ENCODE peak calls at places on chromosomes 11 and 22, in six cellular contexts. R, B, X, T, M and W are unnamed samples.

GRCh38 chr11:78646564-78647185 is 72.0 kb upstream of the NARS2 start:
- DNase-seq in T (peak; percentile 61), B (peak; percentile 64), R (peak; percentile 41), M (peak; percentile 69), X (peak; percentile 26), W (no peak)

GRCh38 chr11:65291613-65292012 is 23.1 kb upstream of the CDC42EP2 start:
- DNase-seq in X (no peak), R (no peak), M (no peak), B (peak; percentile 84), T (no peak), W (no peak)

GRCh38 chr22:42757475-42757874 is 36.8 kb upstream of the A4GALT start:
- DNase-seq in R (no peak), T (no peak), B (peak; percentile 45), M (no peak), X (no peak), W (no peak)

GRCh38 chr11:27305751-27306150 is 57.3 kb downstream of the CCDC34 start:
- DNase-seq in B (no peak), R (no peak), X (no peak), M (no peak), T (no peak), W (no peak)

GRCh38 chr22:33020721-33021120 is 37.5 kb downstream of the SYN3 start:
- DNase-seq in M (no peak), X (no peak), T (no peak), R (no peak), B (no peak), W (no peak)

GRCh38 chr22:36419177-36419911 is 31.6 kb upstream of the MYH9 start:
- DNase-seq in X (peak; percentile 38), M (peak; percentile 54), B (peak; percentile 93), T (peak; percentile 74), R (no peak), W (no peak)

GRCh38 chr22:21823740-21824438 is 43.6 kb downstream of the MAPK1 start:
- DNase-seq in T (no peak), M (no peak), R (no peak), X (no peak), B (peak; percentile 35), W (no peak)

GRCh38 chr22:49975543-49976389 is 15.2 kb downstream of the PIM3 start:
- DNase-seq in T (peak; percentile 41), X (no peak), R (peak; percentile 75), M (no peak), B (no peak), W (no peak)

GRCh38 chr11:5250777-5251176 is 1.1 kb upstream of the HBG1 start:
- DNase-seq in M (no peak), R (no peak), B (no peak), T (no peak), X (no peak), W (no peak)

GRCh38 chr22:29129644-29130201 is 56.9 kb downstream of the KREMEN1 start:
- DNase-seq in X (no peak), T (no peak), R (no peak), B (no peak), M (peak; percentile 58), W (no peak)

GRCh38 chr11:102346456-102346747 is 612 bp upstream of the BIRC2 start:
- DNase-seq in M (no peak), T (no peak), X (no peak), R (no peak), B (peak; percentile 55), W (no peak)

GRCh38 chr11:7872913-7873312 is 58.2 kb downstream of the OR10A6 start:
- DNase-seq in R (no peak), X (no peak), B (no peak), T (no peak), M (no peak), W (no peak)

GRCh38 chr11:118633979-118634378 is 26.6 kb downstream of the PHLDB1 start:
- DNase-seq in X (no peak), M (no peak), R (no peak), B (no peak), T (no peak), W (no peak)

GRCh38 chr11:118634435-118635236 is 27.2 kb downstream of the PHLDB1 start:
- DNase-seq in B (peak; percentile 78), T (no peak), M (peak; percentile 90), X (peak; percentile 69), R (peak; percentile 88), W (no peak)

GRCh38 chr11:118636569-118637290 is 29.3 kb downstream of the PHLDB1 start:
- DNase-seq in B (no peak), X (no peak), M (no peak), T (no peak), R (no peak), W (no peak)

GRCh38 chr11:118635642-118636041 is 28.2 kb downstream of the PHLDB1 start:
- DNase-seq in X (no peak), M (no peak), T (no peak), R (no peak), B (no peak), W (no peak)

GRCh38 chr11:118635237-118635591 is 27.8 kb downstream of the PHLDB1 start:
- DNase-seq in M (peak; percentile 39), T (no peak), X (no peak), R (no peak), B (no peak), W (no peak)
- H3K4me3 ChIP-seq in M (peak overlapping the region; percentile 2), T (no peak overlapping the region), X (no peak overlapping the region), R (peak overlapping the region; percentile 61), B (no peak overlapping the region), W (no peak overlapping the region)

GRCh38 chr11:46493786-46494185 is 100.0 kb downstream of the AMBRA1 start:
- DNase-seq in B (no peak), X (no peak), M (no peak), R (no peak), T (no peak), W (no peak)

GRCh38 chr11:46491661-46492331 is 100.2 kb upstream of the CHRM4 start:
- DNase-seq in B (peak; percentile 21), R (no peak), T (no peak), M (no peak), X (no peak), W (no peak)

GRCh38 chr11:46492540-46492939 is 101.0 kb upstream of the CHRM4 start:
- DNase-seq in R (no peak), X (no peak), B (no peak), M (no peak), T (no peak), W (no peak)

GRCh38 chr11:46490576-46491100 is 99.1 kb upstream of the CHRM4 start:
- DNase-seq in M (no peak), X (no peak), B (peak; percentile 18), R (no peak), T (no peak), W (no peak)

GRCh38 chr11:46489668-46490560 is 98.3 kb upstream of the CHRM4 start:
- DNase-seq in X (no peak), T (peak; percentile 74), M (peak; percentile 65), R (no peak), B (peak; percentile 83), W (no peak)
- TF ChIP-seq CTCF in X (no peak), T (peak; percentile 68), M (peak; percentile 71), R (no peak), B (peak; percentile 80), W (peak; percentile 72)

DNA sequence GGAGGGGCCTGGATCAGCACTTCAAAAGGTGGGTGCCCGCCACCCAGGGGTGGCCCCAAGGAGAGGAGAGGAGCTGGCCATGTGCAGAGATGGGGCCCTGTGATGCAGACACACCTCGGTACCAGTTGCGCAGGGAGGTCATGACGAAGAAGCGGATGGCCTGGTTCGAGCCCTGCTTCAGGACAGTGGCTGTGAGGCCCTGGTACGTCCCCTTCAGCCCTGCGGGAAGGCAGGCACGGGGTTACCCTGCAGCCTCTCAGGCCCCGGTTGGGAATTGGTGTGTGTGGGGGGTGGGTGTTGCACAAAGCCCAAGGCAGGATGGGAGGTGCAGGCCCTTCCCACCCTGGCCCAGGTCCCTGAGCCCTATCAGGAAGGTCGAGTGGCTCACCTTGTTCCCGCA is 1.8 kb downstream of the SLC25A1 start:
- DNase-seq in X (no peak), T (no peak), B (no peak), M (no peak), R (no peak), W (no peak)
- H3K4me3 ChIP-seq in X (no peak overlapping the region), T (no peak overlapping the region), B (peak overlapping the region; percentile 80), M (no peak overlapping the region), R (peak overlapping the region; percentile 99), W (no peak overlapping the region)

DNA sequence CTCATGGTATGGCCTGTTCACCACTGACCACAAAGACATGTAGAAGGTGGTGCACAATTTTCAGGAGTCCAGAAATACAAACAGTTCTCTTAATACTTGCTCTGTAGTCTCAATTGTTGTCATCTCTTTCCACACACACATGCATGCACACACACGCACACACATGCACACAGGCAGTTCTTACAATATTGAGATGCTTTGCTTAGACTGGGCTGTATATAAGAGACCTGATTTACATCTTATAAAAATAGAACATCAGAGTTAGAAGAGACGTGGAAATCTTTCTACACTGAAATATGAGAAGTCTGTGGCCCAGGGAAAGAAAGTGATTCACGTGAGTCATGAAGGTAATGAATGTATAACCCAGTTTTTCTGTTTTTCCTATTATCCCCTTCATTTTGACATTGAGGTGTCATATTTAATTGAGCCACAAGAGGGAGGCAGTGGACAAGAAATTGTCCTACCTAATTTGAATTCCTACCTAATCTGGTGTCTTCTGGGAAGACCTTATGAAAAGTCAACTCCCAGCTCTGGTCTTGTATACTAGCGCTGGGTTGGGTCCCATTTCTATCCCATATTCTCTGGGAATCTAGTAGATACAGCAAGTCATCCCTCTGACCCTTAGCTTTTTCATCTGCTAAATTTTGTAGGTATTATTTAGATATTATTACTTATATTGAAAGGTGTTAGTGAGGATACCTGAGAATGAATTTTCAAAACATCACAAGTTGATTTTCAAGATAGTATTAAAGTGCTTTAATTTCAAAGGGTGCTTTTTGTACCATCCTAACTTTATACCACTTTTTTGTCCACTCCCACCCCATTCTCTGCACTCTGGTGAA is 14.9 kb upstream of the MS4A4A start:
- DNase-seq in X (no peak), B (peak; percentile 47), R (no peak), T (peak; percentile 54), M (peak; percentile 43), W (no peak)
- TF ChIP-seq CTCF in X (peak; percentile 60), B (peak; percentile 60), R (peak; percentile 29), T (peak; percentile 58), M (peak; percentile 63), W (peak; percentile 54)